ENCODE peak calls at places on chromosome 6, in seven cellular contexts. C, W, B, J, N, I and M are unnamed samples.

GRCh38 chr6:44224154-44224977 is 971 bp downstream of the SLC29A1 start:
- DNase-seq in C (no peak), W (no peak), B (no peak), J (peak; percentile 66), N (no peak), I (no peak), M (no peak)

GRCh38 chr6:90338409-90338808 is 41.8 kb upstream of the BACH2 start:
- DNase-seq in C (no peak), W (no peak), B (no peak), J (no peak), N (no peak), I (no peak), M (no peak)

GRCh38 chr6:5529733-5530132 is 268.4 kb downstream of the FARS2 start:
- DNase-seq in C (no peak), W (no peak), B (no peak), J (no peak), N (no peak), I (no peak), M (no peak)

GRCh38 chr6:164230804-164231203 is 816.3 kb downstream of the QKI start:
- DNase-seq in C (no peak), W (no peak), B (no peak), J (no peak), N (no peak), I (no peak), M (no peak)

GRCh38 chr6:170159040-170159965 is 131.6 kb downstream of the DLL1 start:
- DNase-seq in C (no peak), W (no peak), B (no peak), J (no peak), N (no peak), I (no peak), M (no peak)

GRCh38 chr6:43171284-43172126 is 436 bp downstream of the SRF start:
- DNase-seq in C (no peak), W (peak; percentile 64), B (no peak), J (peak; percentile 93), N (no peak), I (no peak), M (no peak)

GRCh38 chr6:44062105-44062770 is 65.0 kb downstream of the MRPL14 start:
- DNase-seq in C (no peak), W (no peak), B (no peak), J (no peak), N (no peak), I (no peak), M (no peak)

GRCh38 chr6:73354389-73354651 is 244 bp upstream of the DPPA5 start:
- DNase-seq in C (no peak), W (no peak), B (no peak), J (no peak), N (no peak), I (no peak), M (no peak)

GRCh38 chr6:10390495-10391298 is 24.2 kb downstream of the TFAP2A start:
- DNase-seq in C (no peak), W (peak; percentile 62), B (no peak), J (no peak), N (no peak), I (no peak), M (no peak)

GRCh38 chr6:134111062-134111677 is 58.7 kb upstream of the SLC2A12 start:
- DNase-seq in C (peak; percentile 82), W (no peak), B (peak; percentile 73), J (peak; percentile 64), N (no peak), I (peak; percentile 85), M (peak; percentile 58)

GRCh38 chr6:13119549-13119948 is 208.8 kb downstream of the TBC1D7 start:
- DNase-seq in C (no peak), W (no peak), B (no peak), J (no peak), N (no peak), I (no peak), M (no peak)

GRCh38 chr6:107517274-107517673 is 27.4 kb downstream of the SOBP start:
- DNase-seq in C (no peak), W (no peak), B (no peak), J (no peak), N (no peak), I (no peak), M (no peak)

GRCh38 chr6:130158548-130158947 is 64.2 kb downstream of the SAMD3 start:
- DNase-seq in C (no peak), W (no peak), B (no peak), J (no peak), N (no peak), I (no peak), M (no peak)

GRCh38 chr6:166257911-166258318 is 50.3 kb downstream of the PRR18 start:
- DNase-seq in C (no peak), W (no peak), B (no peak), J (no peak), N (no peak), I (no peak), M (no peak)

GRCh38 chr6:64010646-64011045 is 375.0 kb downstream of the PHF3 start:
- DNase-seq in C (no peak), W (no peak), B (no peak), J (no peak), N (no peak), I (no peak), M (no peak)

GRCh38 chr6:99885051-99885450 is 109.0 kb downstream of the MCHR2 start:
- DNase-seq in C (no peak), W (no peak), B (no peak), J (no peak), N (no peak), I (no peak), M (no peak)

GRCh38 chr6:41442800-41443501 is 103.2 kb upstream of the FOXP4 start:
- DNase-seq in C (no peak), W (peak; percentile 93), B (peak; percentile 43), J (peak; percentile 69), N (no peak), I (peak; percentile 82), M (no peak)

GRCh38 chr6:82144007-82144851 is 103.3 kb downstream of the IBTK start:
- DNase-seq in C (peak; percentile 67), W (no peak), B (no peak), J (peak; percentile 66), N (peak; percentile 26), I (no peak), M (peak; percentile 75)

GRCh38 chr6:163571730-163572129 is 157.2 kb downstream of the QKI start:
- DNase-seq in C (no peak), W (no peak), B (no peak), J (no peak), N (no peak), I (no peak), M (no peak)

GRCh38 chr6:129865013-129865412 is 3.9 kb upstream of the TMEM244 start:
- DNase-seq in C (peak; percentile 13), W (no peak), B (no peak), J (no peak), N (no peak), I (peak; percentile 45), M (no peak)

GRCh38 chr6:47094351-47094925 is 52.3 kb upstream of the ADGRF1 start:
- DNase-seq in C (peak; percentile 97), W (no peak), B (peak; percentile 91), J (no peak), N (no peak), I (no peak), M (no peak)

GRCh38 chr6:105601541-105602174 is 198.8 kb upstream of the PREP start:
- DNase-seq in C (peak; percentile 36), W (no peak), B (no peak), J (no peak), N (peak; percentile 99), I (no peak), M (no peak)

DNA sequence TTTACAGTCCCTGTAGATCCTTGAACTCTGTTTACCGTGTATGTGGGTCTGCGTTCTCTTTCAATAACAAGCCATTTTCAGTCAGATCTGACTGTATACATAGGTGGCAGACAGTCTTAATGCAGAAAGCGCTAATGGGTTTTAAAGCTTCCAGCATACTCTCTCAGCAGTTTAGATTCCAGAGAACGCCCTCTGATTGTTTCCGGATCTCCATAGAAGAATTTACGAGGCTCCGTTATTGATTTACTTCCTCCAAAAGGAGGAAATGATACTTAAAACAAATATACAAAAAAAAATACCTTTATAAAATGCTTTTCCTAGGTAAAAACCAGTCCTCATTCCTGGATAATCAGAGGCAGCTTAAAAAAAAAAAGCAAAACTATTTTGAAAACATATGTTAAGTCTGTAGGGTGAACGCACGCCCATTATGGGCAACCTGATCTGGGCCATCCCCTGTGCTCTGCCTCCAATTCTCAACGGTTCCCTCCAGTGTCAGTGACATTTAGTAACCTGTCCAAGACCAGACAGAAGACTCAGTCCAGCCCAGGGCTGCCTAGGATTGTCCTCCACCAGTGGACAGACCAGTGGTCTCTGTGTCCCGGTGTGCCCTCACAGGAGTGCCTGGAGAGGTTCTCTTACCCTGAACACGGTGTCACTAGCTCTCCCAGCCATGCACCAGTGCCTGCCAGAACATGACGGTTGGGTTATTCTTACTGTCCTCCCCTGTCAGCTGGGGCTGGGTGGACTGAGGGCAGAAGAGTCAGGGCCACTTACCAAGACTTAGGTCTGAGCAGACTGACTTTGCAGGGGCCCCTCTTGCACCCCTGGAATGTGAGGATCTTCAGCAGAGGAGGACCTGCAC is 217.3 kb downstream of the ARID1B start:
- DNase-seq in C (no peak), W (no peak), B (no peak), J (no peak), N (no peak), I (no peak), M (no peak)
- TF ChIP-seq JUND in C (no peak), W (no peak), B (no peak), J (no peak), N (no peak), I (no peak), M (no peak)

DNA sequence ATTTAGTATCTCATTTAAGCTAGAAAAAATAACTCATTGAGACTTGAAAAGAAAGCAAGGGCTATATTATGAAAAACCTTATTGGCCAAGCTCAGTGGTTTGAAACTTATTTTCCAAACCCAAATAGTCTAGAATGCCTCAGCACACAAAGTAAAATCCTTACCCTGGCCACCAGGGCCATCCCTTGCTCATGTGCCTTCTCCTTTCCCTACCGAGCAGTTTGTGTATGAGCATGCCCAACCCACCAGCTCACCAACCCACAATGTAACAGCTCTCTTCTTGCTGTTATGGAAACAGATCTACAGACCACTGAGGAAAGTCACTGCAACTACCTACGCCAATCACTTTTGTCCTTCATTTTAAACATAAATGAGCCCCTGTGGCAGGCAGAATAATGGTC is 79.6 kb upstream of the CARMIL1 start:
- DNase-seq in C (no peak), W (no peak), B (no peak), J (no peak), N (no peak), I (no peak), M (no peak)
- TF ChIP-seq JUND in C (no peak), W (no peak), B (no peak), J (no peak), N (no peak), I (no peak), M (no peak)

DNA sequence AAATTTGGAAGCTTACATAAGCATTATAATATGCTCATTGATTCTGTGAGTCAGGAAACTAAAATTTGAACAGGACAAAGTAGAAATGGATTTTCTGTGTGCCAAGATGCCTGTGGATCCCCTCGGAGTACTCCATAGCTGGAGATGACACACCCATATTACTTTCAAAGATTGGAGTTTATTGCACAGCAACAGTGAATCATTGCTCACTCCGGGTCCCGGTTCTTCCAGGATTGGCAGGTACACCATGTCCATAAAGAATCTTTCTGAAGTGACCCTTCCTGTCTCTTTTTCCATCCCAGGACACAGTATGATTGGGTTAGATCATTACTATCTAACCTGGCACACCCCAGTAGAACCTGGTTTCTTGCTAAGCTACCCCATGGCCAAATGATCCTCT is 2.7 kb upstream of the BTN2A2 start:
- DNase-seq in C (no peak), W (no peak), B (no peak), J (no peak), N (no peak), I (no peak), M (no peak)
- TF ChIP-seq JUND in C (no peak), W (no peak), B (no peak), J (no peak), N (no peak), I (no peak), M (no peak)

GRCh38 chr6:124714728-124715127 is 247.5 kb upstream of the RNF217 start:
- DNase-seq in C (no peak), W (no peak), B (no peak), J (no peak), N (no peak), I (no peak), M (no peak)
- TF ChIP-seq JUND in C (no peak), W (no peak), B (no peak), J (no peak), N (no peak), I (no peak), M (no peak)